ENCODE peak calls at places on chromosomes 7 and 10, in five cellular contexts. X, H, M, L and Z are unnamed samples.

GRCh38 chr7:85023066-85023687 is 163.7 kb downstream of the SEMA3D start:
- DNase-seq in X (peak), H (peak), L (no peak), M (no peak), Z (peak)

GRCh38 chr7:86786376-86786775 is 142.7 kb downstream of the GRM3 start:
- DNase-seq in L (peak), H (no peak), M (no peak), X (no peak), Z (no peak)

GRCh38 chr10:1323951-1324350 is 267.8 kb downstream of the WDR37 start:
- DNase-seq in X (no peak), L (no peak), M (no peak), H (no peak), Z (no peak)

GRCh38 chr10:132881186-132881920 is 61.0 kb downstream of the CFAP46 start:
- DNase-seq in M (no peak), H (no peak), L (peak), X (no peak), Z (no peak)

GRCh38 chr10:62582804-62583208 is 208.6 kb downstream of the ZNF365 start:
- DNase-seq in M (no peak), X (peak), L (peak), H (peak), Z (no peak)

GRCh38 chr7:30555525-30555924 is 39.2 kb upstream of the GARS1 start:
- DNase-seq in X (no peak), H (no peak), L (no peak), M (no peak), Z (no peak)

GRCh38 chr7:25862254-25862992 is 289.6 kb upstream of the NFE2L3 start:
- DNase-seq in X (peak), L (peak), H (peak), M (peak), Z (peak)

GRCh38 chr10:10778959-10779358 is 238.7 kb upstream of the CELF2 start:
- DNase-seq in M (no peak), L (no peak), H (no peak), X (no peak), Z (no peak)

GRCh38 chr10:109845308-109845707 is 78.0 kb downstream of the XPNPEP1 start:
- DNase-seq in L (no peak), M (no peak), X (no peak), H (no peak), Z (no peak)

GRCh38 chr10:62016477-62017140 is 115.1 kb downstream of the ARID5B start:
- DNase-seq in X (no peak), M (no peak), L (no peak), H (no peak), Z (no peak)

GRCh38 chr7:36487756-36488336 is 98.2 kb downstream of the ANLN start:
- DNase-seq in H (peak), M (peak), X (peak), L (no peak), Z (peak)

GRCh38 chr7:135169141-135169935 is 1.2 kb downstream of the CYREN start:
- DNase-seq in H (no peak), X (no peak), L (peak), M (peak), Z (peak)

GRCh38 chr10:128325788-128326187 is 199.6 kb upstream of the MKI67 start:
- DNase-seq in M (no peak), H (no peak), L (no peak), X (no peak), Z (no peak)

GRCh38 chr10:122864901-122865300 is 14.5 kb downstream of the FAM24B start:
- DNase-seq in L (no peak), X (no peak), H (no peak), M (peak), Z (no peak)

GRCh38 chr10:133422821-133423771 is 1.3 kb downstream of the SPRN start:
- DNase-seq in H (no peak), X (no peak), L (no peak), M (no peak), Z (no peak)

GRCh38 chr7:117819558-117819957 is 53.7 kb downstream of the CTTNBP2 start:
- DNase-seq in X (no peak), L (no peak), H (no peak), M (no peak), Z (no peak)

GRCh38 chr10:58048936-58049335 is 218.8 kb downstream of the IPMK start:
- DNase-seq in L (no peak), M (no peak), X (no peak), H (no peak), Z (no peak)

GRCh38 chr7:51278797-51279196 is 37.8 kb downstream of the COBL start:
- DNase-seq in L (peak), H (no peak), X (no peak), M (no peak), Z (no peak)

GRCh38 chr7:1455241-1455939 is 3.9 kb downstream of the MICALL2 start:
- DNase-seq in M (no peak), L (no peak), H (no peak), X (no peak), Z (peak)

GRCh38 chr7:29113384-29114102 is 32.8 kb downstream of the CPVL start:
- DNase-seq in X (no peak), M (peak), L (no peak), H (no peak), Z (peak)

GRCh38 chr10:62815373-62816111 is 624 bp downstream of the EGR2 start:
- DNase-seq in X (no peak), M (no peak), L (no peak), H (peak), Z (no peak)

GRCh38 chr7:43586251-43586900 is 3.5 kb downstream of the STK17A start:
- DNase-seq in H (no peak), L (no peak), X (no peak), M (no peak), Z (no peak)

GRCh38 chr7:8113184-8113583 is 144.6 kb downstream of the GLCCI1 start:
- DNase-seq in M (no peak), L (no peak), X (no peak), H (no peak), Z (no peak)

GRCh38 chr7:90945104-90945752 is 319.0 kb upstream of the FZD1 start:
- DNase-seq in L (no peak), H (no peak), M (no peak), X (peak), Z (no peak)

GRCh38 chr10:88892223-88892967 is 12.3 kb downstream of the STAMBPL1 start:
- DNase-seq in L (no peak), X (no peak), M (no peak), H (no peak), Z (no peak)

GRCh38 chr7:104963378-104963990 is 50.5 kb upstream of the KMT2E start:
- DNase-seq in M (no peak), X (no peak), L (no peak), H (no peak), Z (no peak)

GRCh38 chr10:96846926-96847325 is 14.8 kb downstream of the LCOR start:
- DNase-seq in X (no peak), M (no peak), H (no peak), L (no peak), Z (no peak)

GRCh38 chr10:90399782-90400181 is 458.1 kb downstream of the HTR7 start:
- DNase-seq in M (no peak), H (no peak), L (no peak), X (no peak), Z (no peak)

GRCh38 chr7:119935418-119936025 is 337.5 kb upstream of the KCND2 start:
- DNase-seq in H (no peak), M (no peak), L (no peak), X (no peak), Z (no peak)

GRCh38 chr10:36725581-36726520 is 399.5 kb upstream of the ANKRD30A start:
- DNase-seq in L (peak), M (peak), X (no peak), H (peak), Z (peak)

GRCh38 chr7:31102973-31103850 is 51.1 kb downstream of the ADCYAP1R1 start:
- DNase-seq in M (no peak), X (no peak), H (no peak), L (no peak), Z (no peak)

GRCh38 chr7:123860848-123861247 is 15.9 kb downstream of the HYAL4 start:
- DNase-seq in H (no peak), L (no peak), X (no peak), M (no peak), Z (no peak)

GRCh38 chr7:154777489-154777888 is 225.4 kb downstream of the PAXIP1 start:
- DNase-seq in X (no peak), H (no peak), L (no peak), M (no peak), Z (no peak)

GRCh38 chr10:80596391-80597257 is 58.9 kb downstream of the SH2D4B start:
- DNase-seq in X (no peak), L (no peak), H (no peak), M (peak), Z (peak)

GRCh38 chr7:27143022-27143949 is at the start of gene HOXA5:
- DNase-seq in M (peak), L (peak), H (peak), X (no peak), Z (peak)

GRCh38 chr7:27144799-27145166 is 1.3 kb upstream of the HOXA5 start:
- DNase-seq in L (peak), M (no peak), H (no peak), X (no peak), Z (no peak)

GRCh38 chr7:27145167-27145883 is 1.8 kb upstream of the HOXA5 start:
- DNase-seq in H (no peak), X (no peak), L (peak), M (no peak), Z (no peak)

GRCh38 chr7:27142562-27143021 is 889 bp downstream of the HOXA5 start:
- DNase-seq in L (peak), M (no peak), H (no peak), X (no peak), Z (no peak)

GRCh38 chr7:27143950-27144798 is 693 bp upstream of the HOXA5 start:
- DNase-seq in M (no peak), X (no peak), H (no peak), L (peak), Z (no peak)
- TF ChIP-seq CTCF in M (peak), X (no peak), H (no peak), L (no peak), Z (no peak)

GRCh38 chr10:116740971-116741370 is 1.4 kb downstream of the HSPA12A start:
- DNase-seq in M (no peak), H (peak), X (no peak), L (no peak), Z (no peak)

GRCh38 chr10:116733566-116733965 is 8.8 kb downstream of the HSPA12A start:
- DNase-seq in L (no peak), H (no peak), M (no peak), X (no peak), Z (no peak)

GRCh38 chr10:116741391-116742351 is 695 bp downstream of the HSPA12A start:
- DNase-seq in H (peak), L (no peak), M (no peak), X (no peak), Z (peak)

GRCh38 chr10:116738359-116738738 is 4.0 kb downstream of the HSPA12A start:
- DNase-seq in M (no peak), X (no peak), L (no peak), H (no peak), Z (no peak)

GRCh38 chr10:116737582-116738358 is 4.6 kb downstream of the HSPA12A start:
- DNase-seq in X (no peak), M (peak), L (no peak), H (no peak), Z (peak)
- TF ChIP-seq CTCF in X (no peak), M (peak), L (no peak), H (peak), Z (no peak)

GRCh38 chr7:12244129-12244528 is 33.0 kb downstream of the TMEM106B start:
- DNase-seq in H (no peak), L (no peak), M (peak), X (no peak), Z (peak)
- TF ChIP-seq CTCF in H (no peak), L (peak), M (peak), X (no peak), Z (peak)

GRCh38 chr10:102632394-102633062 is 11.8 kb upstream of the TRIM8 start:
- DNase-seq in M (no peak), X (no peak), H (no peak), L (peak), Z (no peak)
- TF ChIP-seq CTCF in M (no peak), X (no peak), H (no peak), L (no peak), Z (no peak)

GRCh38 chr7:100483101-100483727 is 513 bp upstream of the NYAP1 start:
- DNase-seq in L (peak), M (peak), H (peak), X (peak), Z (peak)
- TF ChIP-seq CTCF in L (peak), M (peak), H (peak), X (peak), Z (peak)